ENCODE peak calls at places on chromosomes 13 and 19, in eight cellular contexts. P, R, J, F, U, K, N and W are unnamed samples. For H3K9me3, the result is how much of the 10 kb centered on the place peaks cover.

GRCh38 chr19:42508892-42509444 is 19.3 kb downstream of the CEACAM1 start:
- DNase-seq in P (no peak), R (no peak), J (no peak), F (no peak), U (no peak), K (no peak), N (no peak), W (no peak)

GRCh38 chr13:109790951-109791605 is 4.7 kb upstream of the IRS2 start:
- DNase-seq in P (no peak), R (no peak), J (peak), F (no peak), U (peak), K (peak), N (peak), W (peak)

GRCh38 chr19:42189133-42189532 is 28.3 kb downstream of the DEDD2 start:
- DNase-seq in P (no peak), R (no peak), J (no peak), F (no peak), U (no peak), K (no peak), N (no peak), W (no peak)

GRCh38 chr19:39969681-39970423 is 1.1 kb upstream of the PSMC4 start:
- DNase-seq in P (no peak), R (no peak), J (no peak), F (no peak), U (no peak), K (no peak), N (no peak), W (no peak)

GRCh38 chr19:29834991-29835390 is 23.2 kb downstream of the CCNE1 start:
- DNase-seq in P (no peak), R (no peak), J (no peak), F (no peak), U (no peak), K (no peak), N (no peak), W (no peak)

GRCh38 chr19:36215276-36216171 is 618 bp downstream of the ZNF146 start:
- DNase-seq in P (no peak), R (no peak), J (peak), F (peak), U (no peak), K (no peak), N (peak), W (peak)

GRCh38 chr19:3547301-3547731 is 8.3 kb downstream of the TEKTIP1 start:
- DNase-seq in P (no peak), R (no peak), J (peak), F (no peak), U (no peak), K (no peak), N (no peak), W (peak)

GRCh38 chr19:34288381-34288780 is 34.0 kb downstream of the GARRE1 start:
- DNase-seq in P (no peak), R (no peak), J (no peak), F (no peak), U (no peak), K (no peak), N (peak), W (no peak)

GRCh38 chr13:101746513-101746912 is 294.0 kb downstream of the ITGBL1 start:
- DNase-seq in P (no peak), R (no peak), J (no peak), F (no peak), U (no peak), K (no peak), N (no peak), W (no peak)

GRCh38 chr13:69324109-69324886 is 783.3 kb upstream of the ATXN8OS start:
- DNase-seq in P (no peak), R (no peak), J (peak), F (peak), U (no peak), K (no peak), N (no peak), W (no peak)

GRCh38 chr19:47097396-47098217 is 16.0 kb downstream of the ZC3H4 start:
- DNase-seq in P (no peak), R (no peak), J (no peak), F (no peak), U (no peak), K (peak), N (no peak), W (no peak)

GRCh38 chr13:31540316-31540715 is 199.0 kb upstream of the RXFP2 start:
- DNase-seq in P (no peak), R (no peak), J (no peak), F (no peak), U (no peak), K (no peak), N (no peak), W (no peak)

GRCh38 chr19:35437152-35437951 is 10.7 kb upstream of the FFAR2 start:
- DNase-seq in P (no peak), R (no peak), J (no peak), F (no peak), U (no peak), K (no peak), N (no peak), W (no peak)

GRCh38 chr19:23002690-23003422 is at the start of gene ZNF728:
- DNase-seq in P (peak), R (peak), J (no peak), F (no peak), U (peak), K (peak), N (peak), W (no peak)

GRCh38 chr13:25153736-25154135 is 18.4 kb downstream of the AMER2 start:
- DNase-seq in P (no peak), R (no peak), J (peak), F (no peak), U (no peak), K (no peak), N (no peak), W (no peak)

GRCh38 chr13:38979891-38980627 is 10.6 kb downstream of the STOML3 start:
- DNase-seq in P (no peak), R (peak), J (peak), F (peak), U (peak), K (peak), N (peak), W (no peak)

GRCh38 chr13:60267498-60268202 is 103.9 kb upstream of the DIAPH3 start:
- DNase-seq in P (no peak), R (no peak), J (peak), F (no peak), U (peak), K (no peak), N (no peak), W (peak)

GRCh38 chr19:10452726-10453620 is 32.6 kb downstream of the PDE4A start:
- DNase-seq in P (no peak), R (no peak), J (no peak), F (no peak), U (no peak), K (no peak), N (no peak), W (no peak)

GRCh38 chr13:87671031-87671823 is at the start of gene SLITRK5:
- DNase-seq in P (peak), R (no peak), J (peak), F (peak), U (peak), K (peak), N (peak), W (peak)

DNA sequence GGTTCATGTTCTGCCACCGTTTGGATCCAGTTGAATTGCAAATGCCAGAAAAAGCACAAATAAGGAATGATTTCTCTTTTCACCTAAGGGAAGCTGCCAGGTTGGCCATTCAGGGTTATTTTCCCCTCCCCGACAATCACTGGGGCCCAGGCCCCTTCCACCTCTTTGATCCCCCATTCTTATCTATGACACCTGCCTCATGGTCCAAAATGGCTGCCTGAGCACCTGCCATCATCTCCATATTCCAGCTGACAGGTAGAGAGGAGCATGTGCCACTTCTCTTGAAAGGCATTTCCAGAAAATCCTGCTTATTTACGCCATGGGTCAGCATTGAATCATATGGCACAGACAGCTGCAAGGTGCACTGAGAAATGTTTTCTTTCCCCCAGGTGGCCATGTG is 15.7 kb downstream of the PTPRS start:
- DNase-seq in P (no peak), R (no peak), J (no peak), F (no peak), U (no peak), K (no peak), N (no peak), W (no peak)
- H3K4me3 ChIP-seq in P (no peak), R (no peak), J (no peak), F (no peak), U (no peak), K (no peak), N (no peak), W (no peak)

DNA sequence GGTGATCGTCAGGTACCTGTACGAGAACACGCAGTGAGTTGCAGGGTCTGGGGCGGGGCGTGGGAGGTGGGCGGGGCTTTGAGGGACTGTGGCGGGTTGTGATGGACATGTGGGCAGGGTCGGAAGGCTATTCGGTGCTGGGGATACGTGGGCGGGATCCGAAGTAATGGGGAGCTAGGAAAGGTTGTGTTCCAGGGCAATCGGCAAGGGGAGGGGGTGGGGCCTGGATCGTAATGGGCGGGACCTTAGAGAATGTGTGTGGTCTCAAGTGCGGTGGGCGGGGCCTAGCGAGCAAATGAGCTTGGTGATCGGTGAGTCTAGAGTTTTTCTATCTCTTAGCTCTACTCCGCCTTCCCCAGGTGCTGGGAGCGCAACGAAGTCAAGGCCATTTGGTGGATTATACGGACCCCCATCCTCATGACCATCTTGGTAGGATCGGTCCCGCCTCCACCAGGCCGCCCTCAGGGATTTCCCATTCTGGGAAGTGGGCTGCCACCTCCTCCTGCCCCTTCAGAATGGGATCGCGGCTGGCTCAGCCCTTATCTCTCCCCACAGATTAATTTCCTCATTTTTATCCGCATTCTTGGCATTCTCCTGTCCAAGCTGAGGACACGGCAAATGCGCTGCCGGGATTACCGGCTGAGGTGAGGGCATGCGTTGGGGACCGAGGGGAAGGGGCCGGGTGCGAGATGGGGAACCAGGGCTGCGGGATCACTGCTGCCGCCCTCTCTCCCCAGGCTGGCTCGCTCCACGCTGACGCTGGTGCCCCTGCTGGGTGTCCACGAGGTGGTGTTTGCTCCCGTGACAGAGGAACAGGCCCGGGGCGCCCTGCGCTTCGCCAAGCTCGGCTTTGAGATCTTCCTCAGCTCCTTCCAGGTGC is 9.6 kb downstream of the GIPR start:
- DNase-seq in P (peak), R (peak), J (peak), F (peak), U (peak), K (peak), N (peak), W (peak)
- H3K9me3 ChIP-seq in P (under half), R (under half), J (under half), F (under half), U (under half), K (under half), N (under half), W (under half)

DNA sequence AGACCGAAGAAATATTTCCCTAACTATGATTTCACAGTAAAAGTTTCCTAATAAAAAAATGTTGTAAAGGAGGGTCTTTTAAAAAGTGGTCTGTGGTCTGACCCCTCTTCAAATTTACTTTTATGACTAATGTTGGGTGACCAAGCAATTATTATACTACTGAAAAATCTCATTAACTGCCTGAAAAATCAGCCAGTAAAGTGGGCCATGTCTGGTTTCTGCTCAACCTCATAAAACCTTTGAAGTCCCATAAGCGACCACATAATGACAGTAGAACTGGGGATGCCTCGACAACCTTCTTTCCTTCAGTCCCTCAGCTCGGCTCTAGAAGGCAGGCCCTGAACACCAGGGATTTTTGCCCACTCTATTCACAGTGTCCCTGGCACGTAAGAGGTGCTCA is 434.3 kb downstream of the EFNB2 start:
- DNase-seq in P (no peak), R (no peak), J (no peak), F (no peak), U (no peak), K (no peak), N (no peak), W (no peak)
- H3K4me3 ChIP-seq in P (no peak), R (no peak), J (peak), F (peak), U (no peak), K (no peak), N (no peak), W (no peak)

GRCh38 chr19:54606891-54607781 is 13.7 kb downstream of the LILRA1 start:
- DNase-seq in P (no peak), R (no peak), J (no peak), F (no peak), U (no peak), K (no peak), N (no peak), W (no peak)
- H3K9me3 ChIP-seq in P (under half), R (under half), J (under half), F (under half), U (under half), K (half or more), N (under half), W (under half)